ENCODE peak calls at places on chromosomes 4 and X, in eight cellular contexts. X, K, M, F, C, I, Y and H are unnamed samples.

GRCh38 chr4:4599886-4600285 is 58.0 kb upstream of the STX18 start:
- DNase-seq in C (no peak), M (no peak), X (no peak), F (no peak), I (no peak), Y (no peak), K (no peak), H (no peak)

GRCh38 chr4:3747582-3747906 is 18.6 kb upstream of the ADRA2C start:
- DNase-seq in K (no peak), I (no peak), X (no peak), C (no peak), F (no peak), Y (peak; percentile 67), M (peak; percentile 39), H (no peak)

GRCh38 chrX:114964374-114964773 is 53.0 kb downstream of the IL13RA2 start:
- DNase-seq in Y (no peak), I (no peak), F (no peak), C (no peak), M (no peak), K (no peak), X (no peak), H (no peak)

GRCh38 chr4:176792348-176793059 is at the start of gene VEGFC:
- DNase-seq in F (no peak), M (peak; percentile 34), C (no peak), I (peak; percentile 86), K (no peak), X (no peak), Y (peak; percentile 89), H (no peak)

GRCh38 chr4:18075823-18076433 is 54.4 kb upstream of the LCORL start:
- DNase-seq in F (no peak), I (peak; percentile 7), Y (peak; percentile 4), K (peak; percentile 52), X (no peak), M (peak; percentile 17), C (peak; percentile 64), H (no peak)

GRCh38 chrX:63350979-63351616 is at the start of gene SPIN4:
- DNase-seq in Y (peak; percentile 92), C (peak; percentile 84), X (peak; percentile 75), M (peak; percentile 70), K (peak; percentile 54), I (peak; percentile 92), F (peak; percentile 4), H (no peak)

GRCh38 chr4:143512978-143513313 is 556 bp upstream of the SMARCA5 start:
- DNase-seq in Y (no peak), F (no peak), I (no peak), K (no peak), M (no peak), X (no peak), C (no peak), H (no peak)

GRCh38 chrX:64206556-64207162 is 1.2 kb upstream of the AMER1 start:
- DNase-seq in Y (peak; percentile 28), M (no peak), X (peak; percentile 39), C (no peak), F (no peak), I (peak; percentile 17), K (no peak), H (no peak)

GRCh38 chr4:69754926-69755580 is 5.4 kb downstream of the SULT1B1 start:
- DNase-seq in M (no peak), K (no peak), Y (no peak), X (no peak), C (no peak), F (no peak), I (no peak), H (no peak)

GRCh38 chrX:70030242-70030823 is 19.4 kb downstream of the AWAT2 start:
- DNase-seq in Y (peak; percentile 71), F (no peak), K (peak; percentile 22), C (peak; percentile 32), M (no peak), I (peak; percentile 62), X (no peak), H (no peak)

GRCh38 chr4:6641164-6641970 is 882 bp downstream of the MRFAP1 start:
- DNase-seq in C (peak; percentile 45), M (no peak), K (no peak), I (peak; percentile 75), Y (peak; percentile 59), F (no peak), X (no peak), H (no peak)

GRCh38 chr4:179709961-179710624 is 2267.9 kb upstream of the AGA start:
- DNase-seq in I (no peak), C (no peak), X (no peak), M (peak; percentile 17), F (no peak), Y (peak; percentile 49), K (no peak), H (no peak)

GRCh38 chr4:128770807-128771206 is 38.7 kb upstream of the JADE1 start:
- DNase-seq in I (no peak), Y (no peak), C (no peak), K (no peak), M (no peak), F (no peak), X (no peak), H (no peak)

GRCh38 chrX:39827959-39828358 is 269.8 kb downstream of the BCOR start:
- DNase-seq in M (no peak), X (no peak), Y (no peak), C (peak; percentile 25), K (no peak), F (no peak), I (no peak), H (no peak)

GRCh38 chr4:75423029-75423428 is 91.2 kb downstream of the RCHY1 start:
- DNase-seq in M (no peak), Y (no peak), I (no peak), X (no peak), K (no peak), C (no peak), F (no peak), H (no peak)

GRCh38 chrX:44735498-44735897 is 108.3 kb upstream of the DUSP21 start:
- DNase-seq in M (no peak), Y (no peak), F (no peak), K (no peak), C (no peak), I (no peak), X (no peak), H (no peak)

GRCh38 chr4:120198411-120198810 is 131.8 kb upstream of the MAD2L1 start:
- DNase-seq in M (no peak), F (no peak), C (no peak), I (no peak), K (no peak), Y (no peak), X (no peak), H (no peak)

GRCh38 chrX:107716045-107716684 is 59.4 kb downstream of the TSC22D3 start:
- DNase-seq in I (peak; percentile 70), Y (peak; percentile 82), K (no peak), F (no peak), C (peak; percentile 6), M (no peak), X (no peak), H (no peak)

GRCh38 chr4:171130126-171130801 is 682.9 kb upstream of the GALNTL6 start:
- DNase-seq in K (no peak), X (no peak), I (peak; percentile 19), C (no peak), Y (no peak), F (no peak), M (no peak), H (no peak)

GRCh38 chr4:13534344-13535063 is 9.8 kb downstream of the NKX3-2 start:
- DNase-seq in K (no peak), Y (no peak), C (no peak), I (no peak), F (no peak), M (no peak), X (no peak), H (no peak)

GRCh38 chr4:13535118-13535517 is 9.2 kb downstream of the NKX3-2 start:
- DNase-seq in I (no peak), X (no peak), M (no peak), F (no peak), Y (peak; percentile 61), K (no peak), C (no peak), H (no peak)

GRCh38 chr4:13537011-13537831 is 7.1 kb downstream of the NKX3-2 start:
- DNase-seq in X (no peak), F (no peak), M (no peak), I (no peak), C (no peak), Y (no peak), K (no peak), H (no peak)

GRCh38 chr4:13536607-13537006 is 7.7 kb downstream of the NKX3-2 start:
- DNase-seq in F (no peak), I (no peak), C (no peak), M (no peak), K (no peak), Y (no peak), X (no peak), H (no peak)

GRCh38 chr4:13535708-13536361 is 8.5 kb downstream of the NKX3-2 start:
- DNase-seq in C (no peak), Y (peak; percentile 65), M (no peak), I (no peak), F (no peak), X (no peak), K (no peak), H (no peak)
- TF ChIP-seq EZH2 in C (no peak), Y (peak; percentile 97), M (peak; percentile 98), I (peak; percentile 17), F (peak; percentile 96), X (no peak), K (no peak), H (no peak)

GRCh38 chr4:41744572-41745291 is 3.8 kb downstream of the PHOX2B start:
- DNase-seq in F (no peak), M (no peak), I (no peak), C (no peak), K (no peak), X (no peak), Y (peak; percentile 10), H (no peak)
- TF ChIP-seq EZH2 in F (peak; percentile 92), M (peak; percentile 100), I (peak; percentile 28), C (no peak), K (no peak), X (no peak), Y (peak; percentile 84), H (peak; percentile 58)

DNA sequence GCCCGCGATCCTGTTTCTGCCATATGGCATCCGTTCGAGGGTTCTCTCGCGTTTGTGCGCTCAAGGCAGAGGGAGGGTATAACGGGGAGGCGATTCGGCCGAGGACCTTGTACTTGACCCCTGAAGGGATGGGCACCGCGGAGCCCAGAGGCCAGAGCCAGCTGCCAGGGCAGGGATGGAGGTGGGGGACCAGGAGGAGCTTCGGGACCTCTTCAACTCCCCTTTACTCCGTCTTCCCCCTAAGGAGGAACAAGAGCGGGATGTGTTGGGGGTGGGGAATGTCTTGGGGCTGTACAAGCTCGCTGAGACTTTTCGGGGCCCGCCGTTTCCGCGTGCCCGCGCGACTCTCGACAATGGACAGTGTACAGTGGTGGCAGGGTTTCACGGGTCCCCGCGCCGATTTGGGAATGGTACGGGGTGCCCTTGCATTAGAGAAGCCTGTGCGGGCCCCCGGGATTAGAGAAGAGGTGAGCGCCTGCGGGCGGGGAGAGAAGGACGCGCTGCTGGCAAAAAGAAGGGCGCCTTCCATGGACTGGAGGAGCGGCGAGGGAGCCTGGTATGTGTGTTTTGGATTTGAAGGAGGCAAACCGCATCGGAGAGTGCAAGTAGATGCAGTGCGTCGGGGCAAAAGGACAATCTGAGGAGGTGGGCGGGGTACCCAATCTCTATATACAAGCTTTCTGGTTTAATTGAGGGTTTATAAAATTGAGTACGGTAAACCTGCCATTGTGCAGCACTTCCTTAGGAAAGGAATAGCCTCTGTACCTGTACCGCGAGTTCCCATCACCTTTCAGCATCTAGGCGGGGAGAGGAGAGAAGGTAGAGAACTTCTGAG is 841 bp downstream of the UGT8 start:
- DNase-seq in Y (peak; percentile 54), K (peak; percentile 15), C (no peak), F (no peak), X (no peak), M (no peak), I (peak; percentile 49), H (no peak)
- TF ChIP-seq EZH2 in Y (peak; percentile 53), K (no peak), C (no peak), F (peak; percentile 75), X (no peak), M (peak; percentile 37), I (no peak), H (no peak)

GRCh38 chr4:100117749-100118148 is 72.5 kb downstream of the DDIT4L start:
- DNase-seq in X (no peak), C (no peak), I (no peak), M (no peak), F (no peak), Y (no peak), K (no peak), H (no peak)
- TF ChIP-seq EZH2 in X (no peak), C (no peak), I (no peak), M (no peak), F (no peak), Y (no peak), K (no peak), H (no peak)